ENCODE peak calls at places on chromosomes 6 and 20, in ten cellular contexts. One of them, this sample, is unnamed. For H3K36me3, the result is how much of the 10 kb centered on the place peaks cover.

GRCh38 chr6:19415605-19416326 is 421.4 kb upstream of the ID4 start:
- DNase-seq in suprapubic skin: no peak
- DNase-seq in A673: no peak
- DNase-seq in SJSA1: peak
- DNase-seq in CD8-positive, alpha-beta T cell: no peak
- DNase-seq in ovary: no peak
- DNase-seq in right lobe of liver: no peak
- DNase-seq in CD8-positive, alpha-beta memory T cell: no peak
- DNase-seq in fibroblast of lung: peak
- DNase-seq in mesendoderm: no peak
- DNase-seq in this sample: no peak

GRCh38 chr6:109446072-109446471 is 5.5 kb downstream of the SMPD2 start:
- DNase-seq in suprapubic skin: no peak
- DNase-seq in CD8-positive, alpha-beta memory T cell: no peak
- DNase-seq in SJSA1: no peak
- DNase-seq in CD8-positive, alpha-beta T cell: no peak
- DNase-seq in mesendoderm: no peak
- DNase-seq in A673: no peak
- DNase-seq in ovary: no peak
- DNase-seq in right lobe of liver: peak
- DNase-seq in fibroblast of lung: no peak
- DNase-seq in this sample: no peak

GRCh38 chr6:135159531-135159930 is 21.6 kb upstream of the MYB start:
- DNase-seq in SJSA1: no peak
- DNase-seq in suprapubic skin: no peak
- DNase-seq in ovary: no peak
- DNase-seq in CD8-positive, alpha-beta memory T cell: no peak
- DNase-seq in A673: no peak
- DNase-seq in CD8-positive, alpha-beta T cell: no peak
- DNase-seq in mesendoderm: peak
- DNase-seq in right lobe of liver: no peak
- DNase-seq in fibroblast of lung: no peak
- DNase-seq in this sample: no peak

GRCh38 chr6:48765352-48765961 is 654.5 kb upstream of the PTCHD4 start:
- DNase-seq in A673: peak
- DNase-seq in mesendoderm: peak
- DNase-seq in SJSA1: peak
- DNase-seq in CD8-positive, alpha-beta memory T cell: no peak
- DNase-seq in suprapubic skin: no peak
- DNase-seq in CD8-positive, alpha-beta T cell: no peak
- DNase-seq in right lobe of liver: no peak
- DNase-seq in ovary: no peak
- DNase-seq in fibroblast of lung: peak
- DNase-seq in this sample: no peak

GRCh38 chr6:156231353-156231752 is 545.8 kb upstream of the ARID1B start:
- DNase-seq in mesendoderm: no peak
- DNase-seq in right lobe of liver: no peak
- DNase-seq in A673: no peak
- DNase-seq in CD8-positive, alpha-beta T cell: no peak
- DNase-seq in fibroblast of lung: no peak
- DNase-seq in ovary: no peak
- DNase-seq in CD8-positive, alpha-beta memory T cell: no peak
- DNase-seq in SJSA1: no peak
- DNase-seq in suprapubic skin: no peak
- DNase-seq in this sample: no peak

GRCh38 chr20:31593221-31594001 is 11.7 kb upstream of the ID1 start:
- DNase-seq in CD8-positive, alpha-beta memory T cell: no peak
- DNase-seq in SJSA1: peak
- DNase-seq in mesendoderm: no peak
- DNase-seq in CD8-positive, alpha-beta T cell: no peak
- DNase-seq in A673: no peak
- DNase-seq in right lobe of liver: peak
- DNase-seq in suprapubic skin: peak
- DNase-seq in fibroblast of lung: peak
- DNase-seq in ovary: no peak
- DNase-seq in this sample: peak

GRCh38 chr6:3421145-3421544 is 35.7 kb downstream of the SLC22A23 start:
- DNase-seq in SJSA1: no peak
- DNase-seq in A673: no peak
- DNase-seq in mesendoderm: no peak
- DNase-seq in ovary: no peak
- DNase-seq in suprapubic skin: no peak
- DNase-seq in fibroblast of lung: no peak
- DNase-seq in CD8-positive, alpha-beta T cell: no peak
- DNase-seq in CD8-positive, alpha-beta memory T cell: no peak
- DNase-seq in right lobe of liver: no peak
- DNase-seq in this sample: no peak

GRCh38 chr6:133055527-133055966 is 185.6 kb upstream of the EYA4 start:
- DNase-seq in A673: no peak
- DNase-seq in ovary: no peak
- DNase-seq in suprapubic skin: no peak
- DNase-seq in SJSA1: no peak
- DNase-seq in CD8-positive, alpha-beta T cell: no peak
- DNase-seq in CD8-positive, alpha-beta memory T cell: no peak
- DNase-seq in fibroblast of lung: no peak
- DNase-seq in right lobe of liver: no peak
- DNase-seq in mesendoderm: peak
- DNase-seq in this sample: no peak

GRCh38 chr20:31488171-31488570 is 13.1 kb downstream of the REM1 start:
- DNase-seq in mesendoderm: no peak
- DNase-seq in SJSA1: no peak
- DNase-seq in fibroblast of lung: no peak
- DNase-seq in CD8-positive, alpha-beta memory T cell: no peak
- DNase-seq in CD8-positive, alpha-beta T cell: no peak
- DNase-seq in A673: no peak
- DNase-seq in right lobe of liver: no peak
- DNase-seq in suprapubic skin: no peak
- DNase-seq in ovary: no peak
- DNase-seq in this sample: no peak

GRCh38 chr20:60872224-60872623 is 379.8 kb upstream of the CDH4 start:
- DNase-seq in fibroblast of lung: no peak
- DNase-seq in SJSA1: no peak
- DNase-seq in A673: no peak
- DNase-seq in ovary: no peak
- DNase-seq in right lobe of liver: no peak
- DNase-seq in mesendoderm: no peak
- DNase-seq in CD8-positive, alpha-beta T cell: no peak
- DNase-seq in CD8-positive, alpha-beta memory T cell: no peak
- DNase-seq in suprapubic skin: no peak
- DNase-seq in this sample: no peak

GRCh38 chr6:43175676-43176422 is 4.8 kb downstream of the SRF start:
- DNase-seq in CD8-positive, alpha-beta T cell: no peak
- DNase-seq in CD8-positive, alpha-beta memory T cell: no peak
- DNase-seq in ovary: no peak
- DNase-seq in fibroblast of lung: no peak
- DNase-seq in suprapubic skin: no peak
- DNase-seq in mesendoderm: no peak
- DNase-seq in right lobe of liver: peak
- DNase-seq in A673: no peak
- DNase-seq in SJSA1: no peak
- DNase-seq in this sample: no peak

GRCh38 chr6:129501401-129502051 is 208.5 kb downstream of the ARHGAP18 start:
- DNase-seq in right lobe of liver: no peak
- DNase-seq in fibroblast of lung: peak
- DNase-seq in CD8-positive, alpha-beta T cell: no peak
- DNase-seq in A673: peak
- DNase-seq in mesendoderm: peak
- DNase-seq in ovary: no peak
- DNase-seq in CD8-positive, alpha-beta memory T cell: no peak
- DNase-seq in suprapubic skin: no peak
- DNase-seq in SJSA1: peak
- DNase-seq in this sample: peak

GRCh38 chr6:35717449-35718353 is 19.1 kb upstream of the ARMC12 start:
- DNase-seq in A673: no peak
- DNase-seq in CD8-positive, alpha-beta memory T cell: no peak
- DNase-seq in mesendoderm: no peak
- DNase-seq in SJSA1: no peak
- DNase-seq in CD8-positive, alpha-beta T cell: no peak
- DNase-seq in fibroblast of lung: no peak
- DNase-seq in ovary: peak
- DNase-seq in suprapubic skin: peak
- DNase-seq in right lobe of liver: no peak
- DNase-seq in this sample: no peak

GRCh38 chr20:35988910-35989463 is 20.6 kb downstream of the CNBD2 start:
- DNase-seq in ovary: no peak
- DNase-seq in right lobe of liver: no peak
- DNase-seq in suprapubic skin: no peak
- DNase-seq in fibroblast of lung: peak
- DNase-seq in mesendoderm: no peak
- DNase-seq in SJSA1: no peak
- DNase-seq in A673: no peak
- DNase-seq in CD8-positive, alpha-beta T cell: no peak
- DNase-seq in CD8-positive, alpha-beta memory T cell: no peak
- DNase-seq in this sample: no peak

GRCh38 chr6:1316482-1317220 is 4.8 kb downstream of the FOXQ1 start:
- DNase-seq in CD8-positive, alpha-beta T cell: no peak
- DNase-seq in suprapubic skin: no peak
- DNase-seq in SJSA1: peak
- DNase-seq in A673: peak
- DNase-seq in mesendoderm: peak
- DNase-seq in CD8-positive, alpha-beta memory T cell: no peak
- DNase-seq in right lobe of liver: no peak
- DNase-seq in ovary: no peak
- DNase-seq in fibroblast of lung: no peak
- DNase-seq in this sample: no peak

DNA sequence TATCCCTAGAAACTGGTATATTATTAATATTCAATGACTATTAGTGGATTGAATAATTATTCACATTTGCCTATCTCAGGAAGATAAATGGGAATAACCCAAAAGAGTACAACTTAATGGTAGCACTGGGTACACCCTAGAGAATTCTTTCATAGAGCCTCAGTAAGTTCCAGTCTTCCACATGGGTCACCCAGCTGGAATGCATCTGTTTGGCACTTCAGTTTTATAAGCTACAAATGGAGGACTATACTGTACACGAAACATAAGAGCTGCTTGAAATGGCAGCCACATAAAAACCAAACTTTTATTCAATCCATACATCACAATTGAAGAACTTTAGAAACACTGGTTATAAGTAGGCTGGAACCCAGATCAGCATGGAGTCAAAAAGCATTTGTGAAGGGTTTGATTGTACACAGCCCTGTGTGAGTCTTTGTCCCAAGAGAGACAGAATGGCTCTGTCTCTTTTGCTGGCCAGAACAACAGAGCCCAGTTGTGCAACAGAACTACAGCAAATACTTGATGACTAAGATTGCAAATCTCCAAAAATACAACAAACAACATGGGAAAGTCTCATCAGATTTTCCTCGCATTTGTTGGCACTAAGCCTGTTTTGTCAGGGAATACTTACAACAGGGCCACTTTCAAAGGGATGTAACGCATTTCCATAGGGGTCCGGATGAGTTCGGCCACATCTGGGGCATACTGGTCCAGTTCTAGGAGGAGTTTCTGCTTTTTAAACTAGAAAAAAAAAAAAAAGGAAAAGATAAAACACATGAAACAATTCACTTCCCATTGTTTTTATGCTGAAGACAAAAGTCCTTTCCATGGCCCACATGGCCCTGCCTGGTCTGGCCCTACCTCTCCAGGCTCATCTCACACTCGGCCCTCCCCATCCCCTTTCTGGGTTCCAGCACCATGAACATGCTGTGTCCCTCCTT is 39.4 kb downstream of the PIGU start:
- DNase-seq in right lobe of liver: no peak
- DNase-seq in CD8-positive, alpha-beta memory T cell: no peak
- DNase-seq in fibroblast of lung: peak
- DNase-seq in SJSA1: peak
- DNase-seq in ovary: no peak
- DNase-seq in suprapubic skin: peak
- DNase-seq in A673: no peak
- DNase-seq in mesendoderm: no peak
- DNase-seq in CD8-positive, alpha-beta T cell: no peak
- DNase-seq in this sample: no peak
- H3K4me3 ChIP-seq in right lobe of liver: no peak
- H3K4me3 ChIP-seq in CD8-positive, alpha-beta memory T cell: no peak
- H3K4me3 ChIP-seq in fibroblast of lung: no peak
- H3K4me3 ChIP-seq in SJSA1: no peak
- H3K4me3 ChIP-seq in ovary: no peak
- H3K4me3 ChIP-seq in suprapubic skin: no peak
- H3K4me3 ChIP-seq in A673: no peak
- H3K4me3 ChIP-seq in mesendoderm: no peak
- H3K4me3 ChIP-seq in CD8-positive, alpha-beta T cell: no peak
- H3K4me3 ChIP-seq in this sample: no peak

GRCh38 chr20:46083101-46083500 is 6.7 kb downstream of the NCOA5 start:
- DNase-seq in SJSA1: no peak
- DNase-seq in mesendoderm: no peak
- DNase-seq in suprapubic skin: no peak
- DNase-seq in ovary: no peak
- DNase-seq in CD8-positive, alpha-beta memory T cell: no peak
- DNase-seq in fibroblast of lung: peak
- DNase-seq in A673: no peak
- DNase-seq in right lobe of liver: no peak
- DNase-seq in CD8-positive, alpha-beta T cell: no peak
- DNase-seq in this sample: no peak
- H3K36me3 ChIP-seq in SJSA1: under half
- H3K36me3 ChIP-seq in mesendoderm: under half
- H3K36me3 ChIP-seq in suprapubic skin: under half
- H3K36me3 ChIP-seq in ovary: under half
- H3K36me3 ChIP-seq in CD8-positive, alpha-beta memory T cell: under half
- H3K36me3 ChIP-seq in fibroblast of lung: under half
- H3K36me3 ChIP-seq in A673: under half
- H3K36me3 ChIP-seq in right lobe of liver: under half
- H3K36me3 ChIP-seq in CD8-positive, alpha-beta T cell: under half
- H3K36me3 ChIP-seq in this sample: under half

DNA sequence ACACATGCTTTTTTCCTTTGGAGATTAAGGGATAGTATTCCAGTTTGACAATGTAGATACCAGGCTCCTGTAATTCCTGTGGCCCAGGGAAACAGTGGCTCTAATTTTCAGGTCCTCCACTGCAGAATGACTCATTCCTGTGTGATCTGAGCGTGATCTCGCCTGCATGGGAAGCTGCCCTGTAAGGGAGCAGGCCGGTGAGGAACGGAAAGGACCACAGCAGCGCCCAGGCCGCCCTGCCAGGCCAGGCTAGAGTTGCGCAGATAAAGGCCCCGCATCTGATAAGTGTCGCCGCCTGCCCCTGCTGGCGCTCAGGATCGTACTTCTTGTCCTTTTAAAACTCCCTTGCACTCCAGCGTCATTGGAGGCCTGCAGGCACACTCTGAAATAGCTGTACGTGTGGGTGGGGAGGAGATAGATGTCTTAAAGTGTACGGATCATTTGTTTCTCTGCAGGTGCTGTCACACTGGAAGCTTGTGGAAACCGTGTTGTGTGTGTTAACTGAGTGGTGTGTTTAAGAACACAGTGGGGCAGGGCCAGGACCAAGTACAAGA is 60.7 kb downstream of the SYNJ2 start:
- DNase-seq in SJSA1: peak
- DNase-seq in right lobe of liver: no peak
- DNase-seq in fibroblast of lung: peak
- DNase-seq in CD8-positive, alpha-beta T cell: no peak
- DNase-seq in ovary: no peak
- DNase-seq in mesendoderm: peak
- DNase-seq in A673: no peak
- DNase-seq in CD8-positive, alpha-beta memory T cell: no peak
- DNase-seq in suprapubic skin: peak
- DNase-seq in this sample: peak
- H3K27ac ChIP-seq in SJSA1: peak
- H3K27ac ChIP-seq in right lobe of liver: no peak
- H3K27ac ChIP-seq in fibroblast of lung: peak
- H3K27ac ChIP-seq in CD8-positive, alpha-beta T cell: no peak
- H3K27ac ChIP-seq in ovary: no peak
- H3K27ac ChIP-seq in mesendoderm: no peak
- H3K27ac ChIP-seq in A673: no peak
- H3K27ac ChIP-seq in CD8-positive, alpha-beta memory T cell: peak
- H3K27ac ChIP-seq in suprapubic skin: peak
- H3K27ac ChIP-seq in this sample: no peak

GRCh38 chr6:7545509-7546369 is 4.3 kb downstream of the DSP start:
- DNase-seq in mesendoderm: peak
- DNase-seq in SJSA1: no peak
- DNase-seq in fibroblast of lung: peak
- DNase-seq in A673: no peak
- DNase-seq in suprapubic skin: no peak
- DNase-seq in CD8-positive, alpha-beta T cell: no peak
- DNase-seq in ovary: no peak
- DNase-seq in CD8-positive, alpha-beta memory T cell: no peak
- DNase-seq in right lobe of liver: no peak
- DNase-seq in this sample: no peak
- H3K4me3 ChIP-seq in mesendoderm: no peak
- H3K4me3 ChIP-seq in SJSA1: no peak
- H3K4me3 ChIP-seq in fibroblast of lung: no peak
- H3K4me3 ChIP-seq in A673: no peak
- H3K4me3 ChIP-seq in suprapubic skin: peak
- H3K4me3 ChIP-seq in CD8-positive, alpha-beta T cell: no peak
- H3K4me3 ChIP-seq in ovary: no peak
- H3K4me3 ChIP-seq in CD8-positive, alpha-beta memory T cell: no peak
- H3K4me3 ChIP-seq in right lobe of liver: no peak
- H3K4me3 ChIP-seq in this sample: no peak

This sample was measured in lower lobe of right lung.